ENCODE peak calls at places on chromosomes 3 and 15, in six cellular contexts. F is fibroblast of pulmonary artery; A is CD8-positive, alpha-beta T cell; G is PC-3; C is pancreas; W is choroid plexus epithelial cell. I is an unnamed sample.

GRCh38 chr15:95266481-95267061 is 1035.2 kb downstream of the MCTP2 start:
- DNase-seq in F (peak; percentile 73), A (no peak), G (no peak), C (no peak), W (peak; percentile 69), I (no peak)

GRCh38 chr15:72175186-72176044 is 22.2 kb downstream of the GRAMD2A start:
- DNase-seq in F (no peak), A (no peak), G (no peak), C (no peak), W (no peak), I (peak; percentile 26)

GRCh38 chr3:187044871-187045552 is 94.3 kb downstream of the RPL39L start:
- DNase-seq in F (peak; percentile 66), A (no peak), G (no peak), C (no peak), W (no peak), I (no peak)

GRCh38 chr15:42798802-42799201 is 61.9 kb upstream of the CDAN1 start:
- DNase-seq in F (no peak), A (no peak), G (no peak), C (no peak), W (no peak), I (no peak)

GRCh38 chr15:42712584-42712983 is 24.3 kb downstream of the CDAN1 start:
- DNase-seq in F (no peak), A (no peak), G (no peak), C (no peak), W (no peak), I (no peak)

GRCh38 chr3:11721114-11721440 is 77.4 kb upstream of the VGLL4 start:
- DNase-seq in F (no peak), A (no peak), G (no peak), C (no peak), W (peak; percentile 14), I (no peak)

GRCh38 chr3:180421221-180421620 is 180.7 kb upstream of the TTC14 start:
- DNase-seq in F (peak; percentile 59), A (no peak), G (peak; percentile 33), C (no peak), W (peak; percentile 31), I (no peak)

GRCh38 chr3:14153663-14154062 is 24.7 kb downstream of the XPC start:
- DNase-seq in F (no peak), A (no peak), G (no peak), C (no peak), W (no peak), I (no peak)

GRCh38 chr3:100254168-100254777 is 6.5 kb upstream of the TBC1D23 start:
- DNase-seq in F (peak; percentile 83), A (no peak), G (peak; percentile 82), C (peak; percentile 35), W (peak; percentile 88), I (peak; percentile 23)

GRCh38 chr3:177934001-177934891 is 602.0 kb upstream of the KCNMB2 start:
- DNase-seq in F (peak; percentile 85), A (no peak), G (peak; percentile 21), C (no peak), W (peak; percentile 93), I (no peak)

DNA sequence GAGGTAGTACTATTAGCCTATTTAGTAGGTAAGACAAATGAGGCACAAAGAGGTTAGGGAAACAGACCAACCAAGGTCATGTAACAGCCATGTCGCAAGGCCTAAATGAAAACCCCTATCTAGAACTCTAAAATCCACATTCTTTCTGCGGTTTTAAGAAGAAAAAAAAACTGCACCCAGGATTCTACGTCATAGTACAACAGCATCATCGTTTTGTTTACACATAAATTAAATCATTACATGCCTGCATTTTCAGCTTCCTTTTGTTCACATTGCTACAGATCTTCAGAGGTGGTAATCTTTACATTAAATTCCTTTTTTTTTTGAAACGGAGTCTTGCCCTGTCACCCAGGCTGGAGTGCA is 548 bp upstream of the PSMD6 start:
- DNase-seq in F (peak; percentile 24), A (no peak), G (no peak), C (no peak), W (peak; percentile 34), I (no peak)
- H3K4me3 ChIP-seq in F (no peak overlapping the region), A (peak overlapping the region; percentile 96), G (peak overlapping the region; percentile 86), C (no peak overlapping the region), W (no peak overlapping the region), I (no peak overlapping the region)

DNA sequence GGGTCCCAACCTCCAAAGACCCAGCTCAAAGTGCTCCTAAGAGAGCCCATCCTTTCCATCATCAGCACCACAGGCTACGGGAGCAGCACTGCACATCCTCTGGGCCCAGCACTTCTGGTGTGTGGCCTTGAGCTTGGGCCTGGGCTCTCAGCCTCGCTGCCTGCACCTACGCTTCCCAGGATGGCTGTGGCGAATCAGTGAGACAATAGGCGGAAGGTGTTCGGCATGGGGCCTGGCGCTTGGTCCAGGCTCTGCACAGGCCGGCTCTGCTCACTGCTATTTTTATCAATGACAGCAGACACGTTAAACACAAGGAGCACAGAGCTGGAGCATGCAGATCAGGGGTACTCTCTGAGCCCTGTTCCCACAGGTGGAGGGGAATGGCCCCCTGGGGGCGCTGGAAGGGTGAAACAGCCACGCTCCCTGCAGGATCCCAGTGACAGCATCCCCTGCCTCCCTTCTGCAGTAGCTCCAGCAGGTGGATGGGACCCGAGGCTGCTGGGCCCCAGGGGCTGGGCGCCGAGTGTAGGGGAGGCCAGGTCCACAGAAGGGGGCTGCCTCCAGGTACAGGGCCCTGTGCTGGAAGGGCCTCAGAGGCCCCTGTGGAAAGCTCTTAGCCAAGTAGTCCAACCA is 90.0 kb upstream of the RPL32 start:
- DNase-seq in F (no peak), A (no peak), G (no peak), C (no peak), W (no peak), I (no peak)
- TF ChIP-seq CTCF in F (no peak), A (no peak), G (no peak), C (no peak), W (no peak), I (no peak)

GRCh38 chr3:182739619-182740018 is 53.7 kb upstream of the ATP11B start:
- DNase-seq in F (peak; percentile 29), A (no peak), G (peak; percentile 48), C (no peak), W (peak; percentile 89), I (no peak)
- H3K4me3 ChIP-seq in F (no peak overlapping the region), A (no peak overlapping the region), G (no peak overlapping the region), C (no peak overlapping the region), W (no peak overlapping the region), I (no peak overlapping the region)

GRCh38 chr3:17544632-17545031 is 197.8 kb downstream of the TBC1D5 start:
- DNase-seq in F (peak; percentile 24), A (no peak), G (peak; percentile 17), C (no peak), W (peak; percentile 41), I (no peak)
- TF ChIP-seq CTCF in F (peak; percentile 50), A (no peak), G (peak; percentile 59), C (no peak), W (peak; percentile 58), I (no peak)

GRCh38 chr3:121918779-121919483 is 24.7 kb downstream of the SLC15A2 start:
- DNase-seq in F (peak; percentile 44), A (no peak), G (no peak), C (no peak), W (no peak), I (no peak)

GRCh38 chr3:121913305-121913704 is 19.1 kb downstream of the SLC15A2 start:
- DNase-seq in F (no peak), A (no peak), G (no peak), C (no peak), W (no peak), I (no peak)

GRCh38 chr3:121916189-121916588 is 22.0 kb downstream of the SLC15A2 start:
- DNase-seq in F (no peak), A (no peak), G (peak; percentile 34), C (no peak), W (no peak), I (peak; percentile 22)

GRCh38 chr3:121914081-121914998 is 20.1 kb downstream of the SLC15A2 start:
- DNase-seq in F (no peak), A (no peak), G (no peak), C (no peak), W (peak; percentile 38), I (no peak)
- H3K4me3 ChIP-seq in F (no peak overlapping the region), A (no peak overlapping the region), G (no peak overlapping the region), C (no peak overlapping the region), W (no peak overlapping the region), I (no peak overlapping the region)

DNA sequence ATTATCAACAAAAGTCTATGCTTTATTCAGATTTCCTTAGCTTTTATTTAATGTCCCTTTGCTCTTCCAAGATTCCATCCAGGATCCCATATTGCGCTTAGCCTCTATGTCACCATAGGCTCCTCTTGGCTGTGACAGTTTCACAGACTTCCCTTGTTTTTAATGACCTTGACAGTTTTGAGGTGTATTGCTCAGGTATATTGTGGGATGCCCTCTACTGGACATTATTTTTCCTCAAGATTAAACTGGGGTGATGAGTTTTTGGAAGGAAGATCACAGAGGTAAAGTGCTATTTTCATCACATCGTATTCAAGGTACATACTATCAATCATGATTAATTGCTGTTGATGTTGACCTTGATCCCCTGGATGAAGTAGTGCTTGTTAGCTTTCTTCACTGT is 99.1 kb upstream of the SMAD3 start:
- DNase-seq in F (no peak), A (no peak), G (peak; percentile 31), C (no peak), W (no peak), I (no peak)
- TF ChIP-seq CTCF in F (peak; percentile 21), A (no peak), G (peak; percentile 54), C (no peak), W (peak; percentile 41), I (peak; percentile 20)

DNA sequence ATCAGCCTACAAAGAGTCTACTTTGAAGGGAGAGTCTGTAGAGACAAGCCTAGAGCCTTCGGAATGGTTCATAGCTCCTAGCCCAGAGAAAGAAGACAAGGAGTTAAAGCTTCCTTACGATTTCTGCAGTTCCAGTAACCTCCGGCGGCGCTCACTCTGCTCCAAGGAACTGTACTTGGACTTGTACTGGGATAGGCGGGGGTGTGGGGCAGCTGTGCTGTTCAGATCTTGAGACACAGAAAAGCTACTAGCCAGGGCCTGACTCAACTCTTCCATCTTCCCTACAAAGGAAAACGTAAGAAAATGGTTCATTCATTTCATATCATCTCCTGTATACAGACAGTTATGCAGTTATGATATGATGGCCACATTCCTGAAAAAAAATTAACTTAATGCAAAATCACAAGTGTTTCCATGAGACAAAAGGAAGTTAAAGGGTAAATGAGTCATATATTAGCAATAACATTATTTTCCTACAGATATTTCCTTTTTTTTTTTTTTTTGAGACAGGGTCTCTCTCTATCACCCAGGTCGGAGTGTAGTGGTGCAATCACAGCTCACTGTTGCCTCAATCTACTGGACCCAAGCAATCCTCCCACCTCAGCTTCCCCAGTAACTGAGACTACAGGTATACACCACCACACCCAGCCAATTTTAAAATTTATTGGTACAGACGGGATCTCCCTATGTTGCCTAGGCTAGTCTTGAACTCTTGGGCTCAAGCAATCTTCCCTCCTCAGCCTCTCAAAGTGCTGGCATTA is 4.6 kb downstream of the SNUPN start:
- DNase-seq in F (peak; percentile 95), A (no peak), G (no peak), C (no peak), W (peak; percentile 94), I (peak; percentile 31)
- H3K4me3 ChIP-seq in F (peak overlapping the region; percentile 43), A (no peak overlapping the region), G (no peak overlapping the region), C (no peak overlapping the region), W (peak overlapping the region; percentile 38), I (no peak overlapping the region)

I was measured in prostate gland.